ENCODE peak calls at places on chromosomes 1 and 21, in seven cellular contexts. C is heart right ventricle; N is CD4-positive, alpha-beta T cell; W is mammary epithelial cell; Y is foreskin keratinocyte; D is CD8-positive, alpha-beta T cell; R is psoas muscle. O is an unnamed sample.

GRCh38 chr1:43134068-43134467 is 38.0 kb downstream of the EBNA1BP2 start:
- DNase-seq in D (no peak), R (no peak), Y (no peak), N (no peak), C (no peak), W (no peak), O (no peak)

GRCh38 chr1:173249349-173249748 is 42.2 kb upstream of the TNFSF4 start:
- DNase-seq in C (no peak), N (no peak), W (peak; percentile 63), R (no peak), Y (peak; percentile 17), D (no peak), O (no peak)

GRCh38 chr1:220732137-220732536 is 16.0 kb upstream of the MTARC2 start:
- DNase-seq in Y (no peak), D (no peak), C (no peak), N (no peak), R (no peak), W (no peak), O (no peak)

GRCh38 chr21:31425158-31425557 is 81.1 kb upstream of the TIAM1 start:
- DNase-seq in N (no peak), W (no peak), Y (no peak), R (no peak), C (no peak), D (no peak), O (no peak)

GRCh38 chr1:19254416-19254815 is 2.8 kb downstream of the MRTO4 start:
- DNase-seq in C (no peak), Y (no peak), N (no peak), R (no peak), W (no peak), D (no peak), O (no peak)

GRCh38 chr1:25727819-25728286 is 72.1 kb upstream of the SELENON start:
- DNase-seq in W (no peak), D (no peak), R (peak; percentile 64), Y (no peak), C (peak; percentile 80), N (no peak), O (no peak)

GRCh38 chr1:65036614-65037180 is 70.3 kb upstream of the JAK1 start:
- DNase-seq in R (no peak), C (no peak), Y (peak; percentile 22), W (peak; percentile 22), N (no peak), D (no peak), O (no peak)

GRCh38 chr21:44513389-44514217 is 26.4 kb downstream of the KRTAP10-1 start:
- DNase-seq in W (no peak), N (no peak), D (no peak), Y (no peak), R (no peak), C (no peak), O (no peak)

GRCh38 chr1:166884040-166884642 is 8.1 kb upstream of the TADA1 start:
- DNase-seq in D (peak; percentile 37), N (peak; percentile 6), Y (no peak), C (peak; percentile 37), W (peak; percentile 31), R (peak; percentile 40), O (no peak)

GRCh38 chr1:30422251-30422650 is 301.1 kb downstream of the MATN1 start:
- DNase-seq in Y (no peak), C (no peak), D (no peak), N (no peak), W (no peak), R (no peak), O (no peak)

GRCh38 chr1:8251635-8252034 is 66.3 kb upstream of the SLC45A1 start:
- DNase-seq in D (no peak), W (no peak), N (no peak), C (no peak), R (no peak), Y (no peak), O (no peak)
- H3K27ac ChIP-seq in D (no peak overlapping the region), W (no peak overlapping the region), N (no peak overlapping the region), C (no peak overlapping the region), R (no peak overlapping the region), Y (no peak overlapping the region), O (peak overlapping the region; percentile 72)

GRCh38 chr1:205375816-205376545 is 19.3 kb upstream of the KLHDC8A start:
- DNase-seq in D (no peak), R (no peak), C (no peak), N (no peak), W (peak; percentile 62), Y (peak; percentile 49), O (no peak)
- H3K27ac ChIP-seq in D (no peak overlapping the region), R (no peak overlapping the region), C (no peak overlapping the region), N (no peak overlapping the region), W (no peak overlapping the region), Y (no peak overlapping the region), O (no peak overlapping the region)

GRCh38 chr1:209527993-209528392 is 55.5 kb upstream of the CAMK1G start:
- DNase-seq in Y (peak; percentile 73), W (peak; percentile 74), R (no peak), N (no peak), D (no peak), C (no peak), O (no peak)
- H3K27ac ChIP-seq in Y (peak overlapping the region; percentile 75), W (peak overlapping the region; percentile 59), R (no peak overlapping the region), N (no peak overlapping the region), D (no peak overlapping the region), C (no peak overlapping the region), O (no peak overlapping the region)

DNA sequence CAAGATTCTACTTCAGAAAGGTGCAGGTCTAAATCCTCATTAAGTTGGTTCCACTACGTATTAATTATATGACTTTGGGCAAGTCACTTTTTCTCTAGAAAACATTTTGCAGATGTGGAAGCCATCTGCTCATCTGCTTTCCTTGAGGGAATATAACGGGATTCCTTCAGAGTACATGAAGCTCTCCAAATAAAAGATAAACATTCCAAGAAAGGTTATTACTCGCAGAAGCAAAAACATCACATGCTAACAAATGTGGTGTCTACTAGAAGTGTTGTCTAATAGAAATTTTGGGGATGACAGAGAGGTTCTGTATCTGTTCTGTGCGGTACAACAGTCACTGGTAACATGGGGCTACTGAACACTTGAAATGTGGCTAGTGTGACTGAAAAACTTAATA is 60.2 kb downstream of the NIBAN1 start:
- DNase-seq in D (no peak), N (no peak), W (no peak), R (no peak), C (no peak), Y (no peak), O (no peak)
- H3K27ac ChIP-seq in D (no peak overlapping the region), N (no peak overlapping the region), W (no peak overlapping the region), R (peak overlapping the region; percentile 27), C (peak overlapping the region; percentile 32), Y (no peak overlapping the region), O (no peak overlapping the region)

GRCh38 chr1:162892916-162893714 is 32.1 kb upstream of the CCDC190 start:
- DNase-seq in D (no peak), Y (no peak), C (no peak), R (no peak), W (peak; percentile 53), N (no peak), O (no peak)
- H3K27ac ChIP-seq in D (no peak overlapping the region), Y (no peak overlapping the region), C (no peak overlapping the region), R (no peak overlapping the region), W (no peak overlapping the region), N (no peak overlapping the region), O (no peak overlapping the region)

GRCh38 chr1:212700597-212700891 is 904 bp upstream of the BATF3 start:
- DNase-seq in N (no peak), C (no peak), D (no peak), Y (no peak), R (no peak), W (no peak), O (no peak)
- H3K27ac ChIP-seq in N (peak overlapping the region; percentile 15), C (peak overlapping the region; percentile 85), D (no peak overlapping the region), Y (no peak overlapping the region), R (peak overlapping the region; percentile 51), W (no peak overlapping the region), O (no peak overlapping the region)

DNA sequence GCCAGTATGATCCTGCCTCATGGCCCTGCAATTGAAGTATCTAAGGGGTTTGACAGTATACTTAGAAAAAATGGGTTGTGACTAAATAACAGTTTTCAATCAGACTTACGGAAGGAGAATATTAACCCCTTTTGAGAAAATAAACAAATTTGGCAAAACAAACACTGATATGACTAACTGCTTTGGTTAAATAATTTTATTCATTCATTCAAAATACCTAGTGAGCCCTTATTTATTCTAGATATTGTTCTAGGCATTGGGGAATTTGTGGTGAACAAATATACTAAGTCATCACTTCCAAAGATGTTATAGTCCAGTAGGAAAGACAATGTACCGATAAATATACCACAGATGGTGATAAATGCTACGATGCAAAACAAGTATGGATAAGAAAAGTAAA is 358.7 kb downstream of the TGFB2 start:
- DNase-seq in R (no peak), D (no peak), C (no peak), N (no peak), W (no peak), Y (no peak), O (no peak)
- H3K27ac ChIP-seq in R (no peak overlapping the region), D (no peak overlapping the region), C (no peak overlapping the region), N (no peak overlapping the region), W (no peak overlapping the region), Y (no peak overlapping the region), O (peak overlapping the region; percentile 72)

GRCh38 chr1:245168090-245168489 is 13.3 kb downstream of the KIF26B start:
- DNase-seq in R (peak; percentile 34), D (no peak), C (peak; percentile 21), W (no peak), N (no peak), Y (no peak), O (no peak)
- H3K27ac ChIP-seq in R (no peak overlapping the region), D (no peak overlapping the region), C (no peak overlapping the region), W (no peak overlapping the region), N (no peak overlapping the region), Y (no peak overlapping the region), O (no peak overlapping the region)

O was measured in Panc1.